ENCODE peak calls at places on chromosome 4, in six cellular contexts. L, M, D, G, U and T are unnamed samples.

GRCh38 chr4:36676139-36677050 is 395.0 kb downstream of the DTHD1 start:
- DNase-seq in L (no peak), U (no peak), G (no peak), M (no peak), D (no peak), T (no peak)

GRCh38 chr4:41256131-41256739 is 493 bp upstream of the UCHL1 start:
- DNase-seq in G (no peak), L (peak; percentile 27), M (no peak), D (no peak), U (no peak), T (no peak)

GRCh38 chr4:52199574-52200338 is 148.7 kb downstream of the SPATA18 start:
- DNase-seq in G (no peak), U (peak; percentile 20), M (no peak), L (no peak), D (no peak), T (no peak)

GRCh38 chr4:27568236-27568951 is 707.8 kb downstream of the STIM2 start:
- DNase-seq in D (no peak), U (no peak), L (no peak), G (no peak), M (no peak), T (no peak)

GRCh38 chr4:142463195-142463594 is 382.9 kb downstream of the INPP4B start:
- DNase-seq in M (peak; percentile 29), G (no peak), U (no peak), L (no peak), D (no peak), T (no peak)

GRCh38 chr4:103773691-103774231 is 54.0 kb upstream of the TACR3 start:
- DNase-seq in M (no peak), U (no peak), L (no peak), D (no peak), G (no peak), T (no peak)

GRCh38 chr4:38868055-38868965 is 704 bp downstream of the FAM114A1 start:
- DNase-seq in U (peak; percentile 23), D (peak; percentile 59), M (peak; percentile 57), L (no peak), G (peak; percentile 77), T (peak; percentile 37)

GRCh38 chr4:47647029-47647428 is 162.0 kb downstream of the ATP10D start:
- DNase-seq in M (no peak), U (no peak), G (no peak), D (no peak), L (no peak), T (no peak)

GRCh38 chr4:70280567-70280966 is 38.2 kb downstream of the CSN3 start:
- DNase-seq in L (no peak), U (no peak), M (no peak), D (no peak), G (no peak), T (no peak)

GRCh38 chr4:61657016-61657415 is 456.9 kb downstream of the ADGRL3 start:
- DNase-seq in G (no peak), M (no peak), L (no peak), U (no peak), D (no peak), T (no peak)

GRCh38 chr4:144509088-144509854 is 136.7 kb upstream of the HHIP start:
- DNase-seq in M (no peak), U (no peak), L (no peak), D (no peak), G (no peak), T (no peak)

GRCh38 chr4:185839204-185839712 is 27.3 kb upstream of the SORBS2 start:
- DNase-seq in G (peak; percentile 75), M (peak; percentile 57), D (no peak), L (no peak), U (peak; percentile 90), T (peak; percentile 7)

GRCh38 chr4:109631709-109632108 is 71.5 kb downstream of the CASP6 start:
- DNase-seq in L (no peak), U (no peak), D (peak; percentile 15), M (no peak), G (no peak), T (no peak)

GRCh38 chr4:13876151-13876550 is 248.6 kb upstream of the BOD1L1 start:
- DNase-seq in L (no peak), U (no peak), G (no peak), D (no peak), M (no peak), T (no peak)

GRCh38 chr4:77845929-77846328 is 16.7 kb upstream of the MRPL1 start:
- DNase-seq in U (no peak), D (no peak), L (no peak), M (no peak), G (no peak), T (no peak)

DNA sequence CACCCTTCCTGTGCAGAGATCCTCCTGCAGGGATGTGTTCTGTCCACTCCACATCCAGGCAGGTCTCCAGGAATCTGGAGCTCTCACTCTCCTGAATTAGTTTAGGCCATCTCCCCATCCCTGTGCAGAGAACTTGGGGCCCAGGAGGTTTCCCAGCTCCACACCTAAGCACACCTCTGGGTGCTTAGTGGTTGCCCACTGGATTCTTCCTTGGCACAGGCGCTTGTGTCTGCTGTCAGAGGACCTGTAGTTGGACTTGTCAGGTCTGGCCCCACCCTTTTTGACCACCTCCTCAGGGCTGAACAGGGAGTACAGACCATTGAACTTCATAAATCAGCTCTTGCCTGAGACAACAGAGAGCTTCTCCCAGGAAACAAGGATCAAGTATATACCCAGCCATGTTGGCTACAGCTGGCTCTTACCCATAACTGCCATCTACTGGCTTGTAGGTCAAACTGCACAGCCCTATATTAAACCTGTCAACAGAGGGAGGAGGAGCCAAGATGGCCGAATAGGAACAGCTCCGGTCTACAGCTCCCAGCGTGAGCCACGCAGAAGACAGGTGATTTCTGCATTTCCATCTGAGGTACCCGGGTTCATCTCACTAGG is 275.5 kb downstream of the PPARGC1A start:
- DNase-seq in D (no peak), L (peak; percentile 51), M (no peak), G (no peak), U (peak; percentile 0), T (no peak)
- TF ChIP-seq CTCF in D (no peak), L (peak; percentile 61), M (peak; percentile 42), G (no peak), U (no peak), T (no peak)

GRCh38 chr4:72701987-72702819 is 133.2 kb upstream of the ADAMTS3 start:
- DNase-seq in G (no peak), U (peak; percentile 40), L (peak; percentile 65), D (peak; percentile 22), M (no peak), T (no peak)
- H3K4me3 ChIP-seq in G (peak overlapping the region; percentile 40), U (peak overlapping the region; percentile 57), L (peak overlapping the region; percentile 38), D (peak overlapping the region; percentile 4), M (peak overlapping the region; percentile 39), T (no peak overlapping the region)

GRCh38 chr4:150009533-150009932 is 68.7 kb upstream of the DCLK2 start:
- DNase-seq in L (no peak), U (no peak), M (no peak), D (no peak), G (no peak), T (no peak)
- H3K4me1 ChIP-seq in L (no peaks in the 10 kb centered on the region), U (no peaks in the 10 kb centered on the region), M (no peaks in the 10 kb centered on the region), D (no peaks in the 10 kb centered on the region), G (peaks cover 46% of the 10 kb centered on the region), T (peaks cover 4% of the 10 kb centered on the region)

GRCh38 chr4:100357542-100357941 is 160.3 kb downstream of the EMCN start:
- DNase-seq in L (no peak), U (no peak), G (no peak), D (no peak), M (no peak), T (no peak)
- TF ChIP-seq CTCF in L (no peak), U (no peak), G (no peak), D (no peak), M (no peak), T (no peak)

GRCh38 chr4:164596318-164596878 is 157.5 kb upstream of the SMIM31 start:
- DNase-seq in M (no peak), L (no peak), G (no peak), U (no peak), D (no peak), T (no peak)
- H3K4me3 ChIP-seq in M (no peak overlapping the region), L (no peak overlapping the region), G (no peak overlapping the region), U (no peak overlapping the region), D (no peak overlapping the region), T (no peak overlapping the region)

GRCh38 chr4:173248690-173249089 is 80.1 kb downstream of the GALNT7 start:
- DNase-seq in U (no peak), M (no peak), L (no peak), G (no peak), D (no peak), T (no peak)
- H3K4me1 ChIP-seq in U (peaks cover 17% of the 10 kb centered on the region), M (no peaks in the 10 kb centered on the region), L (peaks cover 42% of the 10 kb centered on the region), G (peaks cover 14% of the 10 kb centered on the region), D (peaks cover 13% of the 10 kb centered on the region), T (peaks cover 4% of the 10 kb centered on the region)

GRCh38 chr4:35399912-35400311 is 844.4 kb downstream of the ARAP2 start:
- DNase-seq in L (no peak), U (no peak), G (no peak), M (no peak), D (no peak), T (no peak)
- TF ChIP-seq CTCF in L (no peak), U (no peak), G (no peak), M (no peak), D (no peak), T (no peak)

GRCh38 chr4:133152330-133152791 is 3.3 kb downstream of the PCDH10 start:
- DNase-seq in G (peak; percentile 54), D (no peak), U (no peak), M (no peak), L (no peak), T (no peak)
- H3K4me3 ChIP-seq in G (peak overlapping the region; percentile 63), D (no peak overlapping the region), U (no peak overlapping the region), M (peak overlapping the region; percentile 37), L (no peak overlapping the region), T (no peak overlapping the region)

DNA sequence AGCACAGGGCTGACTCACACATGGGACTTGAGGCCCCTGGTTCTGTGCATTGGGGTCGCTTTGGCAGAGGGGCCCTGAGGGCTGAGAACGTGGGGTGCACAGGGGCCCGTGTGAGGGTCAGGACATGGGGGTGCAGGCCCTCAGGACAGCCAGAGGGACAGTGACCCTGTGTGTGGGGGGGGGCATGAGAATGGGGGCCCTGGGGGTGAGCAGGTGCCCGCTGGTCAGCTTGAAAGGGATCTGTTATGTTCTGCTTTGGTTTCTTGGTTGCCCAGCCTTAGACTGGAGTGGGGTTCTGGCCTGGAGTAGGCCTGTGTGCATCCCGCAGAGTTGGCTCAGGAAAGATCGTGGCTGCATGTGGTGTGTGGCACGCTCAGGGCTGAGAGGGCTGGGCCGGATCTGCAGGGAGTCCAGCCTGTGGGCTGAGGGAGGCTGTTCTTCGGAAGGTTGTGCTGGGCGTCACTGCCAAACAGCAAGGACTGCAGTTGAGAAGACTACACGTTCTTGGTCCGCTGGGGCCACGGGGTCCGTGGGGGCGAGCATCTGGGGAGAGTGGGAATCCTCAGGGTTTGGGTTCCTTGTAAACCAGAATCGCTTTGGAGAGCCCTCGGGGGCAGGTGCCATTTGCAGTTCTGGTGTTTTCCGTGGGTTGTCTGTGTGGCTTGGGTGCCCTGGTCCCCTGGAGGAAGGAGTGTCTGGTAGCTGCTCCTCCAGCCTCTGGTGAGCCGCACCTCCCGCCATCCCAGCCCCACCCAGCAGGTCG is 15.2 kb upstream of the UVSSA start:
- DNase-seq in D (no peak), L (no peak), G (no peak), U (no peak), M (no peak), T (no peak)
- H3K4me1 ChIP-seq in D (no peaks in the 10 kb centered on the region), L (no peaks in the 10 kb centered on the region), G (no peaks in the 10 kb centered on the region), U (peaks cover 27% of the 10 kb centered on the region), M (no peaks in the 10 kb centered on the region), T (peaks cover 9% of the 10 kb centered on the region)

GRCh38 chr4:56315041-56315440 is 72.2 kb downstream of the AASDH start:
- DNase-seq in D (no peak), L (no peak), G (no peak), M (no peak), U (no peak), T (no peak)
- TF ChIP-seq CTCF in D (no peak), L (no peak), G (no peak), M (no peak), U (no peak), T (no peak)